ENCODE peak calls at places on chromosome 6, in seven cellular contexts. R, Z, M, D, U, L and B are unnamed samples.
A peak's percentile ranks its signal among the peaks of the same experiment; 100 is the strongest.

GRCh38 chr6:158825951-158826306 is 6.8 kb upstream of the EZR start:
- DNase-seq in U (no peak), M (peak; percentile 52), L (peak; percentile 56), R (no peak), D (no peak), Z (no peak), B (no peak)

GRCh38 chr6:122400467-122401089 is 1.1 kb downstream of the HSF2 start:
- DNase-seq in M (no peak), U (no peak), R (no peak), Z (no peak), D (no peak), L (no peak), B (no peak)

GRCh38 chr6:150142657-150143501 is at the start of gene PPP1R14C:
- DNase-seq in D (no peak), L (no peak), R (no peak), M (no peak), Z (no peak), U (no peak), B (no peak)

GRCh38 chr6:22036699-22037098 is 260.1 kb downstream of the PRL start:
- DNase-seq in Z (no peak), L (no peak), D (no peak), M (no peak), U (no peak), R (no peak), B (no peak)

GRCh38 chr6:137978252-137978896 is 111.3 kb downstream of the TNFAIP3 start:
- DNase-seq in L (peak; percentile 54), R (no peak), Z (no peak), U (no peak), M (no peak), D (no peak), B (no peak)

GRCh38 chr6:1381397-1382330 is 7.7 kb upstream of the FOXF2 start:
- DNase-seq in D (no peak), R (no peak), L (no peak), Z (no peak), U (no peak), M (no peak), B (no peak)

GRCh38 chr6:37316071-37316470 is 37.7 kb upstream of the RNF8 start:
- DNase-seq in L (no peak), D (no peak), M (no peak), R (no peak), U (no peak), Z (no peak), B (no peak)

GRCh38 chr6:70413829-70414494 is 654 bp downstream of the FAM135A start:
- DNase-seq in M (no peak), R (no peak), D (no peak), Z (peak; percentile 54), U (no peak), L (no peak), B (no peak)

GRCh38 chr6:87199787-87200186 is 44.4 kb downstream of the ZNF292 start:
- DNase-seq in D (no peak), U (no peak), R (no peak), Z (no peak), M (no peak), L (no peak), B (no peak)

GRCh38 chr6:138088307-138088744 is 18.9 kb downstream of the PERP start:
- DNase-seq in U (peak; percentile 53), R (peak; percentile 73), L (peak; percentile 73), M (peak; percentile 87), D (peak; percentile 80), Z (no peak), B (peak; percentile 86)

GRCh38 chr6:35694462-35694861 is 5.7 kb upstream of the FKBP5 start:
- DNase-seq in D (no peak), M (no peak), R (no peak), U (no peak), L (peak; percentile 57), Z (no peak), B (no peak)

GRCh38 chr6:33589723-33590530 is 9.9 kb upstream of the BAK1 start:
- DNase-seq in R (peak; percentile 39), L (peak; percentile 41), U (peak; percentile 65), Z (peak; percentile 14), M (peak; percentile 57), D (no peak), B (peak; percentile 62)

GRCh38 chr6:29792123-29793035 is 35.2 kb upstream of the HLA-G start:
- DNase-seq in L (no peak), D (no peak), Z (no peak), U (no peak), R (no peak), M (no peak), B (no peak)

GRCh38 chr6:158408552-158409130 is 96.4 kb downstream of the TULP4 start:
- DNase-seq in U (no peak), R (peak; percentile 92), D (peak; percentile 54), M (no peak), L (peak; percentile 84), Z (no peak), B (peak; percentile 19)

GRCh38 chr6:105785412-105785811 is 300.7 kb upstream of the PRDM1 start:
- DNase-seq in D (no peak), Z (peak; percentile 87), R (no peak), L (no peak), M (no peak), U (no peak), B (no peak)

DNA sequence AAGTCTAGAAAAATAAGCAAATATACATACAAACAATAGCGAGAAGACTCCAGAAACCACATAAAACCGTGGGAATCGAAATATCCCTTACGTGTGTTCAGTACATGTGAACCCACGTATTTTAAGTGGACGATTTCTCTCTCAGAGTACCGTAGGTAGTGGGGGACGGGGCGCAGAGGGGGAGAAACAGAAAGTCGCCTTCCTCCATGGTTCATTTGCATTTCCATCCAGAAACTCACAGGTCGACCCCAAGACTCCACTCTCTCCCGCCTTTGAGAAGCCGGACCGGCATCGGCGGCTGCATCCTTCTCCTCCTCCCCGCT is 538 bp upstream of the ENPP1 start:
- DNase-seq in R (no peak), L (no peak), D (no peak), U (no peak), M (no peak), Z (no peak), B (no peak)
- H3K4me3 ChIP-seq in R (peak overlapping the region; percentile 67), L (peak overlapping the region; percentile 61), D (peak overlapping the region; percentile 55), U (peak overlapping the region; percentile 60), M (peak overlapping the region; percentile 67), Z (peak overlapping the region; percentile 22), B (peak overlapping the region; percentile 63)

GRCh38 chr6:115770851-115771250 is 289.8 kb downstream of the FRK start:
- DNase-seq in L (no peak), M (no peak), U (no peak), R (no peak), Z (no peak), D (no peak), B (no peak)
- H3K4me3 ChIP-seq in L (no peak overlapping the region), M (no peak overlapping the region), U (no peak overlapping the region), R (no peak overlapping the region), Z (no peak overlapping the region), D (no peak overlapping the region), B (no peak overlapping the region)

GRCh38 chr6:168078943-168079405 is at the start of gene FRMD1:
- DNase-seq in Z (no peak), M (no peak), L (no peak), R (no peak), U (no peak), D (no peak), B (no peak)
- H3K4me3 ChIP-seq in Z (no peak within 1 kb of the TSS), M (no peak within 1 kb of the TSS), L (no peak within 1 kb of the TSS), R (no peak within 1 kb of the TSS), U (no peak within 1 kb of the TSS), D (no peak within 1 kb of the TSS), B (no peak within 1 kb of the TSS)

GRCh38 chr6:75086236-75086635 is 119.6 kb downstream of the COL12A1 start:
- DNase-seq in D (no peak), L (no peak), M (no peak), Z (no peak), R (no peak), U (no peak), B (no peak)
- H3K4me3 ChIP-seq in D (no peak overlapping the region), L (no peak overlapping the region), M (no peak overlapping the region), Z (no peak overlapping the region), R (no peak overlapping the region), U (no peak overlapping the region), B (no peak overlapping the region)

DNA sequence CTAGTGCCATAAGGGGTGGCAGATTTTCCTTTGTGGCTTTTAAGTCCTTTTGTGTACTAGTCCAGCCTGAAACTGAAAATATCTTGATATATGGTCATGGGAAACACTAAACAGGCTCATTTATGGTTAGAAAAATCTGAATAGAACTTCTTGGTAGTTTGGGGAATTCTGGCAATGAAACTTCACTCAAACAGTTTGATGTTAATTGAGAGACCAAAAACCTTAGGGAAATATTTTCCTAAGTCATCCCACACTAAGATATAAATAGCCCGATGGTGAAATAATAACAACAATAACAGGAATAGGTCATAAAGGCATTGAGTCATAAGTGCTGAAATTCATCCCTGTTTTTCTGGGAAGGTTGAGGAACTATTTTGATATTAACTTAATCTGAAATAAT is 146.2 kb upstream of the SMLR1 start:
- DNase-seq in L (no peak), U (peak; percentile 14), M (no peak), D (peak; percentile 77), Z (no peak), R (no peak), B (peak; percentile 73)
- H3K4me3 ChIP-seq in L (no peak overlapping the region), U (no peak overlapping the region), M (no peak overlapping the region), D (no peak overlapping the region), Z (no peak overlapping the region), R (no peak overlapping the region), B (no peak overlapping the region)